ENCODE peak calls at places on chromosomes 11 and 22, in seven cellular contexts. One of them, this sample, is unnamed.

GRCh38 chr11:102850973-102851745 is 7.8 kb upstream of the MMP3 start:
- DNase-seq in fibroblast of pulmonary artery: peak; percentile 27
- DNase-seq in fibroblast of lung: peak; percentile 44
- DNase-seq in AG09309: peak; percentile 80
- DNase-seq in stimulated activated CD8-positive, alpha-beta memory T cell treated with anti-CD3 and anti-CD28 coated beads, Interleukin-7, amount 100 ng/mL, for 1 hour: no peak
- DNase-seq in ovary: no peak
- DNase-seq in T follicular helper cell: no peak
- DNase-seq in this sample: peak; percentile 93

GRCh38 chr11:60887531-60887930 is 18.9 kb downstream of the PRPF19 start:
- DNase-seq in AG09309: no peak
- DNase-seq in ovary: no peak
- DNase-seq in stimulated activated CD8-positive, alpha-beta memory T cell treated with anti-CD3 and anti-CD28 coated beads, Interleukin-7, amount 100 ng/mL, for 1 hour: no peak
- DNase-seq in fibroblast of pulmonary artery: peak; percentile 73
- DNase-seq in T follicular helper cell: no peak
- DNase-seq in fibroblast of lung: peak; percentile 58
- DNase-seq in this sample: no peak

GRCh38 chr11:10395196-10395897 is 59.7 kb upstream of the AMPD3 start:
- DNase-seq in stimulated activated CD8-positive, alpha-beta memory T cell treated with anti-CD3 and anti-CD28 coated beads, Interleukin-7, amount 100 ng/mL, for 1 hour: no peak
- DNase-seq in fibroblast of pulmonary artery: no peak
- DNase-seq in T follicular helper cell: no peak
- DNase-seq in fibroblast of lung: no peak
- DNase-seq in ovary: no peak
- DNase-seq in AG09309: no peak
- DNase-seq in this sample: no peak

GRCh38 chr11:77094841-77095365 is 7.7 kb upstream of the OMP start:
- DNase-seq in T follicular helper cell: no peak
- DNase-seq in stimulated activated CD8-positive, alpha-beta memory T cell treated with anti-CD3 and anti-CD28 coated beads, Interleukin-7, amount 100 ng/mL, for 1 hour: no peak
- DNase-seq in fibroblast of lung: no peak
- DNase-seq in ovary: peak; percentile 22
- DNase-seq in fibroblast of pulmonary artery: no peak
- DNase-seq in AG09309: no peak
- DNase-seq in this sample: no peak

GRCh38 chr22:30483169-30483568 is 11.4 kb upstream of the SEC14L3 start:
- DNase-seq in AG09309: no peak
- DNase-seq in stimulated activated CD8-positive, alpha-beta memory T cell treated with anti-CD3 and anti-CD28 coated beads, Interleukin-7, amount 100 ng/mL, for 1 hour: no peak
- DNase-seq in fibroblast of pulmonary artery: peak; percentile 64
- DNase-seq in fibroblast of lung: no peak
- DNase-seq in ovary: no peak
- DNase-seq in T follicular helper cell: no peak
- DNase-seq in this sample: no peak

GRCh38 chr22:49948958-49949913 is 11.3 kb upstream of the PIM3 start:
- DNase-seq in ovary: no peak
- DNase-seq in fibroblast of pulmonary artery: no peak
- DNase-seq in fibroblast of lung: no peak
- DNase-seq in AG09309: no peak
- DNase-seq in stimulated activated CD8-positive, alpha-beta memory T cell treated with anti-CD3 and anti-CD28 coated beads, Interleukin-7, amount 100 ng/mL, for 1 hour: no peak
- DNase-seq in T follicular helper cell: no peak
- DNase-seq in this sample: no peak

GRCh38 chr11:67054851-67055523 is 1.7 kb upstream of the RHOD start:
- DNase-seq in stimulated activated CD8-positive, alpha-beta memory T cell treated with anti-CD3 and anti-CD28 coated beads, Interleukin-7, amount 100 ng/mL, for 1 hour: no peak
- DNase-seq in ovary: peak; percentile 55
- DNase-seq in AG09309: peak; percentile 61
- DNase-seq in fibroblast of lung: peak; percentile 81
- DNase-seq in T follicular helper cell: no peak
- DNase-seq in fibroblast of pulmonary artery: peak; percentile 86
- DNase-seq in this sample: peak; percentile 54

GRCh38 chr22:46012182-46012880 is 35.4 kb upstream of the WNT7B start:
- DNase-seq in fibroblast of lung: no peak
- DNase-seq in T follicular helper cell: no peak
- DNase-seq in fibroblast of pulmonary artery: no peak
- DNase-seq in AG09309: no peak
- DNase-seq in stimulated activated CD8-positive, alpha-beta memory T cell treated with anti-CD3 and anti-CD28 coated beads, Interleukin-7, amount 100 ng/mL, for 1 hour: no peak
- DNase-seq in ovary: peak; percentile 46
- DNase-seq in this sample: no peak

GRCh38 chr11:116414357-116414756 is 358.4 kb downstream of the BUD13 start:
- DNase-seq in ovary: no peak
- DNase-seq in stimulated activated CD8-positive, alpha-beta memory T cell treated with anti-CD3 and anti-CD28 coated beads, Interleukin-7, amount 100 ng/mL, for 1 hour: no peak
- DNase-seq in fibroblast of pulmonary artery: no peak
- DNase-seq in fibroblast of lung: no peak
- DNase-seq in T follicular helper cell: no peak
- DNase-seq in AG09309: no peak
- DNase-seq in this sample: no peak

GRCh38 chr11:120133216-120134105 is 4.5 kb downstream of the TRIM29 start:
- DNase-seq in AG09309: no peak
- DNase-seq in fibroblast of lung: no peak
- DNase-seq in T follicular helper cell: no peak
- DNase-seq in stimulated activated CD8-positive, alpha-beta memory T cell treated with anti-CD3 and anti-CD28 coated beads, Interleukin-7, amount 100 ng/mL, for 1 hour: no peak
- DNase-seq in ovary: peak; percentile 12
- DNase-seq in fibroblast of pulmonary artery: no peak
- DNase-seq in this sample: no peak

GRCh38 chr11:61787928-61788491 is 4.4 kb downstream of the TMEM258 start:
- DNase-seq in fibroblast of lung: peak; percentile 62
- DNase-seq in fibroblast of pulmonary artery: peak; percentile 82
- DNase-seq in AG09309: no peak
- DNase-seq in ovary: no peak
- DNase-seq in T follicular helper cell: no peak
- DNase-seq in stimulated activated CD8-positive, alpha-beta memory T cell treated with anti-CD3 and anti-CD28 coated beads, Interleukin-7, amount 100 ng/mL, for 1 hour: no peak
- DNase-seq in this sample: peak; percentile 10

GRCh38 chr11:121293276-121293569 is 652 bp downstream of the SC5D start:
- DNase-seq in fibroblast of lung: peak; percentile 53
- DNase-seq in T follicular helper cell: no peak
- DNase-seq in ovary: no peak
- DNase-seq in stimulated activated CD8-positive, alpha-beta memory T cell treated with anti-CD3 and anti-CD28 coated beads, Interleukin-7, amount 100 ng/mL, for 1 hour: no peak
- DNase-seq in AG09309: no peak
- DNase-seq in fibroblast of pulmonary artery: peak; percentile 44
- DNase-seq in this sample: peak; percentile 18

GRCh38 chr11:1908579-1908978 is 10.9 kb upstream of the TNNT3 start:
- DNase-seq in fibroblast of pulmonary artery: peak; percentile 83
- DNase-seq in AG09309: no peak
- DNase-seq in fibroblast of lung: peak; percentile 19
- DNase-seq in stimulated activated CD8-positive, alpha-beta memory T cell treated with anti-CD3 and anti-CD28 coated beads, Interleukin-7, amount 100 ng/mL, for 1 hour: no peak
- DNase-seq in T follicular helper cell: no peak
- DNase-seq in ovary: no peak
- DNase-seq in this sample: no peak

GRCh38 chr11:102868359-102868758 is 6.4 kb downstream of the MMP12 start:
- DNase-seq in fibroblast of lung: no peak
- DNase-seq in ovary: no peak
- DNase-seq in fibroblast of pulmonary artery: peak; percentile 2
- DNase-seq in stimulated activated CD8-positive, alpha-beta memory T cell treated with anti-CD3 and anti-CD28 coated beads, Interleukin-7, amount 100 ng/mL, for 1 hour: no peak
- DNase-seq in T follicular helper cell: no peak
- DNase-seq in AG09309: peak; percentile 38
- DNase-seq in this sample: no peak

This sample was measured in stromal cell of bone marrow.